ENCODE peak calls at places on chromosomes 3 and 15, in ten cellular contexts. F, C, G, S, R, E, O, Z, B and T are unnamed samples.

GRCh38 chr3:41321642-41321980 is 122.3 kb downstream of the CTNNB1 start:
- DNase-seq in R (no peak), C (no peak), Z (no peak), B (no peak), F (no peak), G (no peak), E (no peak), O (no peak), S (no peak), T (no peak)

GRCh38 chr3:179852117-179852886 is 184.4 kb downstream of the PEX5L start:
- DNase-seq in E (peak), C (peak), Z (peak), S (peak), R (no peak), B (no peak), G (no peak), F (no peak), O (no peak), T (no peak)

GRCh38 chr3:58045084-58045483 is 36.9 kb downstream of the FLNB start:
- DNase-seq in Z (no peak), S (no peak), C (no peak), R (no peak), B (no peak), G (no peak), F (no peak), E (no peak), O (no peak), T (no peak)

GRCh38 chr3:32596926-32597369 is 26.3 kb upstream of the DYNC1LI1 start:
- DNase-seq in B (no peak), G (no peak), Z (no peak), E (no peak), R (peak), C (no peak), S (no peak), O (no peak), F (no peak), T (no peak)

GRCh38 chr3:189276481-189277190 is 104.9 kb downstream of the TPRG1 start:
- DNase-seq in S (peak), F (no peak), R (peak), B (no peak), C (no peak), G (no peak), O (peak), Z (peak), E (peak), T (no peak)

GRCh38 chr15:67690936-67691335 is 134.4 kb upstream of the SKOR1 start:
- DNase-seq in Z (peak), S (peak), R (no peak), F (no peak), O (no peak), B (peak), E (peak), C (no peak), G (no peak), T (no peak)

GRCh38 chr15:96331141-96331941 is 841 bp downstream of the NR2F2 start:
- DNase-seq in E (peak), S (peak), Z (no peak), G (no peak), F (no peak), R (no peak), O (peak), B (no peak), C (peak), T (no peak)

GRCh38 chr3:99013794-99014315 is 112.4 kb upstream of the DCBLD2 start:
- DNase-seq in O (no peak), F (no peak), E (no peak), G (no peak), C (no peak), Z (no peak), R (no peak), S (peak), B (no peak), T (no peak)

GRCh38 chr3:14404396-14405119 is 2.2 kb downstream of the SLC6A6 start:
- DNase-seq in O (no peak), G (no peak), B (no peak), S (no peak), F (no peak), E (no peak), C (peak), R (no peak), Z (no peak), T (no peak)

GRCh38 chr15:51667478-51667877 is 13.8 kb upstream of the SCG3 start:
- DNase-seq in F (no peak), S (no peak), G (no peak), C (no peak), Z (no peak), O (no peak), B (no peak), E (no peak), R (no peak), T (no peak)

GRCh38 chr3:24521306-24522154 is 26.9 kb upstream of the THRB start:
- DNase-seq in E (peak), R (peak), G (peak), Z (no peak), O (peak), F (peak), C (peak), B (no peak), S (peak), T (no peak)

GRCh38 chr3:41580274-41580959 is 381.1 kb downstream of the CTNNB1 start:
- DNase-seq in F (no peak), S (no peak), B (no peak), Z (no peak), R (no peak), C (no peak), G (no peak), O (no peak), E (peak), T (no peak)

GRCh38 chr15:78000089-78000926 is 77.2 kb downstream of the TBC1D2B start:
- DNase-seq in E (peak), R (peak), G (no peak), O (no peak), C (peak), F (peak), B (no peak), S (peak), Z (no peak), T (peak)

GRCh38 chr3:40989141-40990061 is 209.9 kb upstream of the CTNNB1 start:
- DNase-seq in R (no peak), C (no peak), S (no peak), F (no peak), O (no peak), B (no peak), E (no peak), Z (no peak), G (no peak), T (no peak)

GRCh38 chr15:96355561-96356129 is 25.1 kb downstream of the NR2F2 start:
- DNase-seq in E (peak), C (no peak), R (no peak), S (no peak), Z (no peak), O (no peak), B (no peak), G (no peak), F (no peak), T (no peak)

GRCh38 chr3:99842826-99843589 is 25.3 kb downstream of the CMSS1 start:
- DNase-seq in B (no peak), Z (peak), O (no peak), G (no peak), S (peak), R (no peak), C (peak), E (peak), F (no peak), T (peak)

GRCh38 chr15:45892182-45892581 is 257.4 kb downstream of the SQOR start:
- DNase-seq in R (no peak), B (peak), F (peak), E (peak), Z (peak), S (peak), O (no peak), C (no peak), G (no peak), T (no peak)

GRCh38 chr3:13202744-13203397 is 129.6 kb upstream of the IQSEC1 start:
- DNase-seq in B (no peak), F (no peak), G (peak), S (no peak), C (no peak), Z (no peak), E (no peak), R (no peak), O (peak), T (no peak)

GRCh38 chr15:33852570-33852969 is 115.7 kb upstream of the CHRM5 start:
- DNase-seq in C (peak), Z (peak), S (peak), E (peak), B (no peak), R (no peak), F (no peak), G (no peak), O (no peak), T (no peak)

GRCh38 chr15:96409231-96410138 is 79.0 kb downstream of the NR2F2 start:
- DNase-seq in F (no peak), C (no peak), B (no peak), Z (no peak), G (no peak), O (no peak), S (no peak), E (peak), R (no peak), T (no peak)

GRCh38 chr15:73476704-73477216 is 33.8 kb downstream of the REC114 start:
- DNase-seq in R (no peak), G (no peak), S (no peak), B (no peak), F (no peak), Z (no peak), E (no peak), O (no peak), C (no peak), T (no peak)

GRCh38 chr3:126487151-126487771 is 11.6 kb upstream of the ZXDC start:
- DNase-seq in B (no peak), R (no peak), Z (no peak), O (no peak), G (no peak), S (peak), E (peak), C (no peak), F (peak), T (no peak)

GRCh38 chr3:72127843-72128242 is 342.9 kb upstream of the PROK2 start:
- DNase-seq in B (no peak), G (no peak), Z (no peak), F (no peak), O (no peak), E (peak), S (peak), C (no peak), R (no peak), T (no peak)

GRCh38 chr15:94351121-94351520 is 119.8 kb downstream of the MCTP2 start:
- DNase-seq in Z (no peak), B (no peak), O (no peak), R (no peak), E (no peak), S (no peak), C (no peak), F (no peak), G (no peak), T (no peak)

GRCh38 chr3:188241072-188241471 is 87.1 kb downstream of the LPP start:
- DNase-seq in B (no peak), C (peak), F (no peak), S (no peak), Z (no peak), G (no peak), E (peak), O (peak), R (peak), T (no peak)

GRCh38 chr15:90402806-90403205 is 14.8 kb downstream of the IQGAP1 start:
- DNase-seq in B (no peak), S (peak), O (no peak), R (no peak), F (no peak), Z (no peak), C (no peak), E (no peak), G (no peak), T (no peak)

GRCh38 chr3:110773413-110773954 is 298.1 kb upstream of the NECTIN3 start:
- DNase-seq in F (no peak), E (peak), Z (peak), C (peak), G (no peak), B (no peak), O (no peak), S (peak), R (no peak), T (no peak)

GRCh38 chr3:120462409-120462959 is 11.7 kb upstream of the FSTL1 start:
- DNase-seq in G (no peak), C (no peak), E (no peak), Z (no peak), B (no peak), R (no peak), O (no peak), F (no peak), S (no peak), T (no peak)

GRCh38 chr3:112126501-112126900 is 6.5 kb downstream of the GCSAM start:
- DNase-seq in C (no peak), F (no peak), R (no peak), S (no peak), E (peak), Z (no peak), B (no peak), G (no peak), O (no peak), T (no peak)
- H3K4me3 ChIP-seq in C (no peak), F (no peak), R (no peak), S (no peak), E (no peak), Z (no peak), B (no peak), G (no peak), O (no peak), T (no peak)

GRCh38 chr3:124276863-124277515 is 285.1 kb upstream of the ROPN1 start:
- DNase-seq in O (peak), C (no peak), Z (no peak), S (no peak), R (no peak), G (no peak), F (peak), E (no peak), B (no peak), T (no peak)

GRCh38 chr3:124282751-124283643 is 291.1 kb upstream of the ROPN1 start:
- DNase-seq in G (no peak), F (peak), C (no peak), E (no peak), R (no peak), O (no peak), Z (peak), B (no peak), S (peak), T (no peak)

GRCh38 chr3:124283644-124284008 is 291.7 kb upstream of the ROPN1 start:
- DNase-seq in S (no peak), O (no peak), G (no peak), F (no peak), C (no peak), R (no peak), B (no peak), E (no peak), Z (no peak), T (no peak)

GRCh38 chr3:124277516-124277890 is 285.6 kb upstream of the ROPN1 start:
- DNase-seq in O (no peak), E (no peak), R (no peak), G (no peak), Z (no peak), B (no peak), C (no peak), S (no peak), F (peak), T (no peak)

DNA sequence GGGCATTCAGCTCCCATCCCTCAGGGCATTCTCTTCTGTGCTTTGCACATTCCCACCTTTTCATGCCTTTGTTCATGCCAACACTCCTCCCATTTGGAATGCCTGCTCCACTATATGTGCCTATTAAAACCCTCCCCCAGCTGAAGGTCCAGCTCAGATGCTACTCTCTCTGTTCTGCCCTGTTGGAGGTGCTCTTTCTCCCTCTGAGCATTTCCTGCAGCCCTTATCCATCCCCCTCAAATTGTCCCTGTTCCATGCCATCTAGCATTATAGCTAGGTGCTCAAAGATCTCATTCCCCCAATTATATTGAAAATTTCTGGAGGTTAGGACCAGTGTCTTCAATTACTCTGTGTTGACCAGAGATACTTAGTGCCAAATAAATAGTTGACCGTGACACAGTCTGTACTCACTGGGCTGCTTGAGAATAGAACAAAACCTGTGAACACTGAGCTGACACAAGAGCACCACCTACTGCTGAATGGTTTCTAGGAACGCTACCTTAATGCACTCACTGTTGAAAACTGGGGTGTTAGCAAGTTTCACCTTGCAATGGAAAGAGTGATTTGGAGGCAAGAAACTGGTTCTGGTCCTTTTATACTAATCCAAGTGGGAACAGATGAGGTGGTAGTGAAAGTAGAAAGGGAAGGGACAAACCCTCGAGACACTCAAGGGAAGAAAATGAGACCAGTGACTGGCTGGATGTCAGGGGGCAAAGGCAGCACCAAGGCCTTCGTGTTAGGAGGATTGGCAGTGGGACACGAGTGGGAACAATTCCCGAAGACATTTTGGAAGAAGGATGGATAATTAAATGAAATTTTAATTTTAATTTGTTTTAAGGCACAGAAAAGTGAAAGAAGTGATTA is 289.8 kb upstream of the ROPN1 start:
- DNase-seq in B (no peak), Z (no peak), O (no peak), R (no peak), E (peak), G (no peak), S (peak), F (no peak), C (peak), T (no peak)
- TF ChIP-seq CTCF in B (peak), Z (peak), O (peak), R (peak), E (peak), G (no peak), S (peak), F (peak), C (peak), T (peak)

GRCh38 chr3:177358085-177358967 is 161.0 kb upstream of the TBL1XR1 start:
- DNase-seq in E (peak), O (peak), R (peak), B (peak), G (peak), Z (no peak), S (peak), F (peak), C (peak), T (peak)
- H3K4me3 ChIP-seq in E (no peak), O (peak), R (peak), B (peak), G (peak), Z (no peak), S (peak), F (no peak), C (peak), T (no peak)

DNA sequence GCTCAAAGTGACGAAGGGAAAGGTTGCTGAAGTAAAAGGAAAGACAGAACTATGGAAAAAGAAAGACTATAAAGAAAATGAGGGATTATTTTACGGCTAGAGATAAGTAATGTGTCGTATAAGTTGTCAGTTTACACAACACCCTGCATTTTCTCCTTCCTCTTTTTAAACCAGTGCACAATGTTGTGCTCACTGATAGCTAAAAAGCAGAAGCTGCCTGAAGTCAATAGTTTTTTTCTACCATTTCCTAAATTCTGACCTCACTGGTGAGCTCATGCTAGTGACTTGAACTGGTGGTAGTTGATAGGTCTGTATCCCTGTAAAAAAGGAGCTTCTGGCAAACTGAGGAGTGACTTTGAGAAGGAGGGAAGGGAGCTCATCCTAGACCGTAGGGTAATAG is 368.6 kb upstream of the GBE1 start:
- DNase-seq in F (no peak), Z (no peak), G (no peak), O (no peak), C (no peak), R (no peak), S (no peak), B (no peak), E (no peak), T (no peak)
- TF ChIP-seq CTCF in F (no peak), Z (no peak), G (no peak), O (no peak), C (no peak), R (no peak), S (no peak), B (no peak), E (no peak), T (no peak)

DNA sequence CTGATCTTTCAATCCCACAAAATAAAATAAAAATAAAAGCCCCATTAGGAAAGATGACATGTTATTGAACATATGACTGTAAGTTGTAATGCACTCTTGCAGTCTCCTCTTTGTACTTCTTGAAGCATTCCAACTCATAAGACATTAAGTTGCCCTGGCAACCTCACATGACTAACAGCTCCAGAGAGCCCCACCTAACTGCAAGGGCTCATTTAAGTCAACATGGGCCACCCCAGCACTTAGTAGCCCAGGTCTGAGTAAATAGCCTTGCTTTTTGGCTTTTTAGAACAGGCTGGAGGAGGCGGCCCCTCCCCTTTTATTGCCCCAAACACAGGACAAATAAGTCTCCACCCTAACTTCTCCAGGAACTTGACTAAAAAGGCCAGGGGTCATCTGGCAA is 135.1 kb downstream of the TMCO5A start:
- DNase-seq in F (peak), C (peak), B (peak), E (peak), S (peak), O (peak), Z (no peak), R (no peak), G (no peak), T (no peak)
- H3K4me3 ChIP-seq in F (no peak), C (peak), B (peak), E (peak), S (peak), O (peak), Z (peak), R (peak), G (peak), T (no peak)

GRCh38 chr3:171472552-171472951 is 12.3 kb upstream of the TNIK start:
- DNase-seq in E (no peak), G (no peak), R (no peak), S (no peak), O (no peak), F (no peak), Z (no peak), B (no peak), C (no peak), T (no peak)
- TF ChIP-seq CTCF in E (no peak), G (no peak), R (no peak), S (no peak), O (no peak), F (no peak), Z (no peak), B (no peak), C (no peak), T (no peak)

DNA sequence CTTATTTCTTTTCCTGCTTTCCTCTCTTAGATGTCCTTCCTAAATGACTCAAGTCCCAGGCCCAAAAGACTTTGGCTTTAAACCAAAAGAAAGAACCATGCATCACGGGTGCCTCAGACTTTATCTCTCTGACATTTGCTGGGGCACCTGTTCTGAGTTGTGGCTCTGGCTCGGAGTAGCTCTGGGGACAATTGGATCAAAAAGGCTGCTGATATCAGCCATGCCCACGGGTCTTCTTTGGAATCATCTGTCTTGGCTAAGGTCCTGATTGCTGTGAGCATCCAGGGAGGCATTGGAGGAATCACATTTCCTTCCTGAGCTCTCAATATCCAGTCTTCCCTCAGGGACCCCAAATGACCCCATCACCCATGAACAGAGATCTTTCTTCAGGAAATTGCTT is 59.9 kb downstream of the CLSTN2 start:
- DNase-seq in S (no peak), O (no peak), F (no peak), B (no peak), R (no peak), Z (no peak), C (no peak), G (no peak), E (no peak), T (no peak)
- H3K4me3 ChIP-seq in S (no peak), O (no peak), F (no peak), B (no peak), R (no peak), Z (no peak), C (no peak), G (no peak), E (no peak), T (no peak)

DNA sequence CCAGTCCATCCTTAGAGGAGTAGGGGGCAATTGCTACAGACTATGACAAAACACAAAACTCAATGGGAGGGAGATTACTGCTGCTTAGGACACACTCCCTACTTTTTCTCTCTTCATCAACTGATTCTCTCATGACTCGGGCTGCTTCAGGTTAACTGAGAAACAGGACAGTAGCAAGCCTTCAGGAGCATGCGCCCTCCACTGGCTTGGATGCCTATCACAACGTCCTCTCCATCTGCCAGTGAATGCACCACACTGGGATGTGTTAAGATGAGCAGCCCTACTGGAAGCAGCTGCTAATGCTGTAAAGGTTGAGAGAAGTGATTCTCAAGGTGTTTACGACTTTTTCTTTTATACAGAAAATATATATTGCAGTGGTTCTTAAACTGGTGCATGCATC is 542.3 kb downstream of the EDEM1 start:
- DNase-seq in B (no peak), E (no peak), C (peak), G (no peak), S (no peak), R (no peak), F (no peak), Z (no peak), O (no peak), T (no peak)
- TF ChIP-seq CTCF in B (no peak), E (no peak), C (no peak), G (no peak), S (peak), R (no peak), F (no peak), Z (no peak), O (no peak), T (no peak)